ENCODE peak calls at places on chromosomes 3 and 15, in seven cellular contexts. H is vagina, T is suprapubic skin, W is transverse colon, Q is esophagus muscularis mucosa, B is stomach, Y is HCT116. V is an unnamed sample. For H3K36me3, the result is how much of the 10 kb centered on the place peaks cover.

GRCh38 chr3:11553436-11554235 is 90.1 kb downstream of the VGLL4 start:
- DNase-seq in T (no peak), Y (no peak), B (peak), H (no peak), W (no peak), Q (no peak), V (no peak)

GRCh38 chr15:67373971-67374370 is 119.4 kb downstream of the IQCH start:
- DNase-seq in B (no peak), W (no peak), Y (no peak), Q (no peak), H (no peak), T (no peak), V (no peak)

GRCh38 chr15:96160269-96160668 is 170.2 kb upstream of the NR2F2 start:
- DNase-seq in W (no peak), Q (no peak), H (no peak), Y (no peak), T (peak), B (peak), V (no peak)

GRCh38 chr15:76333720-76334437 is 2.7 kb upstream of the ISL2 start:
- DNase-seq in W (no peak), Q (no peak), T (no peak), Y (no peak), B (no peak), H (peak), V (no peak)

GRCh38 chr3:141556034-141556433 is 69.2 kb downstream of the RASA2 start:
- DNase-seq in H (no peak), W (no peak), T (no peak), Q (no peak), B (no peak), Y (no peak), V (no peak)

GRCh38 chr3:132290833-132291232 is 26.4 kb upstream of the ACP3 start:
- DNase-seq in H (no peak), W (no peak), T (no peak), B (no peak), Q (peak), Y (no peak), V (no peak)

GRCh38 chr15:82146990-82147461 is 101.2 kb upstream of the MEX3B start:
- DNase-seq in Q (no peak), B (no peak), T (no peak), Y (peak), H (no peak), W (no peak), V (peak)

GRCh38 chr3:177905895-177906511 is 630.2 kb upstream of the KCNMB2 start:
- DNase-seq in Y (no peak), W (no peak), T (no peak), Q (no peak), H (no peak), B (no peak), V (no peak)

GRCh38 chr3:119311191-119311925 is 17.2 kb downstream of the ARHGAP31 start:
- DNase-seq in B (no peak), T (no peak), Q (peak), W (no peak), H (no peak), Y (no peak), V (no peak)

GRCh38 chr3:150538324-150539208 is 7.7 kb downstream of the SERP1 start:
- DNase-seq in Y (no peak), H (no peak), Q (no peak), B (no peak), W (no peak), T (no peak), V (no peak)

GRCh38 chr15:66851226-66852063 is 149.4 kb downstream of the SMAD6 start:
- DNase-seq in Q (peak), T (peak), B (peak), H (peak), W (peak), Y (peak), V (no peak)

GRCh38 chr15:75694241-75695182 is 18.1 kb downstream of the CSPG4 start:
- DNase-seq in Q (peak), B (peak), H (no peak), Y (no peak), T (no peak), W (peak), V (no peak)

GRCh38 chr15:61051570-61052031 is 177.5 kb downstream of the RORA start:
- DNase-seq in Y (no peak), T (no peak), B (no peak), H (no peak), W (peak), Q (peak), V (no peak)

GRCh38 chr15:76169013-76169412 is 109.2 kb downstream of the TMEM266 start:
- DNase-seq in Q (no peak), Y (no peak), B (no peak), T (no peak), W (no peak), H (no peak), V (no peak)

GRCh38 chr3:132536442-132537153 is 60.5 kb upstream of the ACKR4 start:
- DNase-seq in Y (no peak), W (no peak), H (no peak), Q (no peak), T (no peak), B (no peak), V (no peak)

GRCh38 chr3:106206165-106206564 is 337.4 kb upstream of the CBLB start:
- DNase-seq in T (no peak), H (no peak), W (no peak), Q (no peak), B (no peak), Y (no peak), V (no peak)

GRCh38 chr3:127204841-127205582 is 12.1 kb downstream of the PRR23E start:
- DNase-seq in W (no peak), Y (no peak), Q (peak), H (no peak), B (peak), T (peak), V (no peak)

GRCh38 chr15:51203797-51204196 is 109.1 kb upstream of the TNFAIP8L3 start:
- DNase-seq in H (no peak), Q (no peak), T (no peak), Y (no peak), B (no peak), W (no peak), V (no peak)

GRCh38 chr3:183064475-183064874 is 34.8 kb downstream of the MCCC1 start:
- DNase-seq in H (no peak), B (no peak), W (no peak), Y (no peak), T (no peak), Q (no peak), V (no peak)

GRCh38 chr15:65532738-65533051 is 2.4 kb downstream of the HACD3 start:
- DNase-seq in T (no peak), W (no peak), Q (no peak), B (no peak), Y (no peak), H (no peak), V (no peak)

GRCh38 chr15:28260317-28260716 is 61.7 kb downstream of the HERC2 start:
- DNase-seq in H (no peak), W (no peak), Q (peak), Y (no peak), B (no peak), T (no peak), V (no peak)

GRCh38 chr3:131338948-131339640 is 42.5 kb upstream of the NUDT16 start:
- DNase-seq in Y (no peak), W (no peak), H (no peak), Q (no peak), B (no peak), T (no peak), V (no peak)

GRCh38 chr3:117052356-117052755 is 342.8 kb downstream of the TUSC7 start:
- DNase-seq in W (no peak), Y (no peak), B (no peak), T (no peak), H (no peak), Q (no peak), V (no peak)

GRCh38 chr15:35566991-35567390 is 21.0 kb upstream of the DPH6 start:
- DNase-seq in T (no peak), Q (no peak), H (no peak), B (no peak), Y (no peak), W (no peak), V (no peak)

GRCh38 chr3:157347577-157348303 is 88.9 kb upstream of the PTX3 start:
- DNase-seq in Y (no peak), Q (no peak), H (no peak), T (no peak), B (no peak), W (no peak), V (no peak)

GRCh38 chr15:101029971-101030661 is 111.0 kb downstream of the LRRK1 start:
- DNase-seq in Q (peak), H (peak), T (peak), W (peak), Y (no peak), B (peak), V (no peak)

GRCh38 chr15:83585770-83586169 is 68.2 kb upstream of the ADAMTSL3 start:
- DNase-seq in T (no peak), Y (no peak), W (no peak), Q (no peak), B (no peak), H (no peak), V (no peak)

GRCh38 chr3:187343670-187344069 is 24.5 kb upstream of the RTP4 start:
- DNase-seq in H (no peak), Y (no peak), B (no peak), T (no peak), W (no peak), Q (no peak), V (no peak)

GRCh38 chr15:72182673-72183072 is 14.9 kb downstream of the GRAMD2A start:
- DNase-seq in W (no peak), Y (no peak), H (no peak), B (no peak), T (no peak), Q (no peak), V (no peak)

GRCh38 chr15:87038404-87038803 is 958.7 kb downstream of the AGBL1 start:
- DNase-seq in T (no peak), W (no peak), B (no peak), Q (no peak), Y (no peak), H (no peak), V (no peak)

DNA sequence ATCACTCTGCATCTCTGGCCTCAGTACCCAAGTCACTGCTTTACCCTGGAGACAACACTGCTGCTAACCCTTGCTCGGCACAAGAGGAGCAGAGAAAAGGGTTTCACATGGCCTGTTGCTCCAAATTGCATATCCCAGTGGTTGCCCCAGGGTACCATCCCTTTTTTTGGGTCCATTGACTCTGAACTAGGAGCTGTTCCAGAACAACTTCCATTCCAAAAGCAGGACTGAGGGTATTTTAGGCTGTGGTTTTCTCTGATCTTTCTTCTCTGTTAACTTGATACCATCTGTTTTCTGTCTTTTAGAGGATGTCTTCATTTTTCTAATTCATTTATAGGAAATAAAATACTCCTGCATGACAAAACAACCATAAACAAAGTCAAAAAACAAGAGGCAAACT is 17.3 kb upstream of the RYK start:
- DNase-seq in T (no peak), B (no peak), H (no peak), Y (no peak), Q (no peak), W (no peak), V (no peak)
- H3K36me3 ChIP-seq in T (under half), B (under half), H (under half), Y (under half), Q (under half), W (under half), V (under half)

DNA sequence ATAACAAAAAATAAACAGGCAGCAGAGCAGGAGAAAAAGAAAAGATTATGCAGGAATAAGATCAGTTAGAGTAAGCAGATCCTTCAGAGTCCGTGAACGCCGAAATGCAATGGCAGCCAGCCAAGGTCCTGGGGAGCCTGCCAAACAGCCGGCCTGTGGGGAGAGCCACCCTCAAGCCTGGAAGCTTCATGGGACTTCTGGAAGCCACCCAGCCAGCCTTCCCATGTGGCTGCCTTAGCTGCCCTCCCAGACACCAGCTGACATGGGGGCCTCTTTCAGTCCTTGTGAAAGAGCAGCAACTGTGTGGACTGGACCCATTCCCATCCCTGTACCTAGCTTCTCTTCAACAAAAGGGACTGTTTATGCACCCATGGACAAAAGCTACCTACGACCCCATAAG is 64.9 kb upstream of the RAD18 start:
- DNase-seq in W (peak), Y (no peak), B (peak), Q (peak), T (no peak), H (peak), V (no peak)
- TF ChIP-seq POLR2AphosphoS5 in W (no peak), Y (no peak), B (peak), Q (peak), T (no peak), H (peak), V (no peak)

GRCh38 chr15:23035964-23036566 is 3.3 kb downstream of the TUBGCP5 start:
- DNase-seq in T (no peak), B (peak), W (peak), H (no peak), Y (peak), Q (no peak), V (peak)
- H3K36me3 ChIP-seq in T (under half), B (under half), W (under half), H (under half), Y (under half), Q (under half), V (under half)

GRCh38 chr3:66452247-66453040 is 48.4 kb downstream of the LRIG1 start:
- DNase-seq in B (no peak), Y (no peak), T (no peak), Q (no peak), H (no peak), W (no peak), V (no peak)

GRCh38 chr3:66453525-66454463 is 47.0 kb downstream of the LRIG1 start:
- DNase-seq in T (no peak), Q (no peak), W (no peak), H (no peak), Y (no peak), B (no peak), V (no peak)

GRCh38 chr3:66454464-66454859 is 46.4 kb downstream of the LRIG1 start:
- DNase-seq in Q (no peak), T (no peak), H (no peak), B (no peak), W (no peak), Y (no peak), V (no peak)

GRCh38 chr3:66450389-66451022 is 50.3 kb downstream of the LRIG1 start:
- DNase-seq in B (peak), W (peak), H (no peak), T (no peak), Q (no peak), Y (no peak), V (no peak)

GRCh38 chr3:66449411-66449931 is 51.4 kb downstream of the LRIG1 start:
- DNase-seq in B (peak), H (no peak), T (no peak), W (no peak), Q (no peak), Y (no peak), V (no peak)
- TF ChIP-seq POLR2AphosphoS5 in B (no peak), H (peak), T (no peak), W (no peak), Q (peak), Y (no peak), V (no peak)

GRCh38 chr15:42675021-42675420 is 61.9 kb downstream of the CDAN1 start:
- DNase-seq in Q (no peak), W (no peak), H (no peak), Y (no peak), T (no peak), B (no peak), V (no peak)

GRCh38 chr15:42665827-42666226 is 71.1 kb downstream of the CDAN1 start:
- DNase-seq in W (no peak), B (no peak), T (no peak), Y (no peak), H (no peak), Q (no peak), V (no peak)

GRCh38 chr15:42674472-42674871 is 62.5 kb downstream of the CDAN1 start:
- DNase-seq in B (no peak), W (no peak), H (no peak), Q (no peak), T (no peak), Y (no peak), V (no peak)

GRCh38 chr15:42672444-42672843 is 64.5 kb downstream of the CDAN1 start:
- DNase-seq in H (no peak), W (no peak), Q (peak), B (no peak), Y (no peak), T (no peak), V (no peak)

DNA sequence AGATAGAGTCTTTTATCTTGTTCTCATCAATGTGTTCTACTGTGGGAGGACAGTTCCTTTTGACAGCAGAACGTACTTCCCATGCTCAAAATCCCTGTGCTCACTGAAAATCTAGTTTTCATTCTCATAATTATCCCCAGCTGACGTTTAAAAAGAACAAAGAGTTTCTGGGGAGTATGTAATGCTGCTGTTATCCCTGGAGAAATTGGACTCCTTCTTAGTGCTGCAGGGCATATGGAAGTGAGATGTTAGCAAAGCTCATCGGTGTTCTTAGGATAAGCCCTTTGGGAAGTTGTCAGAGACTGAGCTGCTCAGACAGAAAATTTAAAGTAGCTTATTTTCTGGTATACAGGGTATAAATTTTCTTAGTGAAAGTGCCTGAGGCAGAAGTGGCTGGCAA is 66.5 kb downstream of the CDAN1 start:
- DNase-seq in H (no peak), Y (no peak), B (no peak), Q (no peak), T (no peak), W (no peak), V (no peak)
- H3K36me3 ChIP-seq in H (under half), Y (under half), B (half or more), Q (half or more), T (under half), W (under half), V (under half)